ENCODE peak calls at places on chromosomes 3 and 15, in four cellular contexts. W is epithelial cell of proximal tubule, X is astrocyte, O is lower leg skin. E is an unnamed sample.
A peak's percentile ranks its signal among the peaks of the same experiment; 100 is the strongest.

GRCh38 chr3:128969993-128970740 is 23.7 kb downstream of the CFAP92 start:
- DNase-seq in O (no peak), X (no peak), W (no peak), E (no peak)

GRCh38 chr15:101308604-101309435 is 13.8 kb upstream of the SNRPA1 start:
- DNase-seq in O (peak; percentile 61), X (no peak), W (no peak), E (no peak)

GRCh38 chr3:22542311-22542710 is 660.8 kb upstream of the UBE2E2 start:
- DNase-seq in W (peak; percentile 16), X (no peak), O (no peak), E (no peak)

GRCh38 chr3:87997298-87997697 is 61.5 kb downstream of the CGGBP1 start:
- DNase-seq in O (no peak), W (peak; percentile 53), X (no peak), E (no peak)

GRCh38 chr3:102129774-102130608 is 280.7 kb downstream of the NFKBIZ start:
- DNase-seq in O (no peak), X (peak; percentile 72), W (peak; percentile 80), E (no peak)

GRCh38 chr3:40623567-40623966 is 98.8 kb downstream of the ZNF621 start:
- DNase-seq in W (no peak), X (peak; percentile 29), O (peak; percentile 79), E (no peak)

GRCh38 chr3:135136361-135137100 is 341.5 kb downstream of the EPHB1 start:
- DNase-seq in X (no peak), O (no peak), W (no peak), E (no peak)

GRCh38 chr15:64305261-64305660 is 50.7 kb downstream of the CSNK1G1 start:
- DNase-seq in X (no peak), O (no peak), W (no peak), E (no peak)

GRCh38 chr3:55329849-55330248 is 157.3 kb downstream of the WNT5A start:
- DNase-seq in O (no peak), W (peak; percentile 68), X (peak; percentile 97), E (peak; percentile 94)

GRCh38 chr3:71245971-71246860 is 337.3 kb downstream of the FOXP1 start:
- DNase-seq in X (no peak), W (no peak), O (no peak), E (no peak)

GRCh38 chr3:39101022-39101689 is 6.3 kb downstream of the GORASP1 start:
- DNase-seq in X (no peak), O (peak; percentile 69), W (no peak), E (no peak)

GRCh38 chr3:89113344-89113743 is 5.9 kb downstream of the EPHA3 start:
- DNase-seq in X (no peak), O (no peak), W (no peak), E (no peak)

GRCh38 chr3:99965681-99966408 is 148.2 kb downstream of the CMSS1 start:
- DNase-seq in O (no peak), W (no peak), X (no peak), E (no peak)

GRCh38 chr3:143236226-143236964 is 116.8 kb downstream of the CHST2 start:
- DNase-seq in X (no peak), O (no peak), W (peak; percentile 75), E (no peak)

GRCh38 chr3:53719796-53720195 is 126.4 kb downstream of the CHDH start:
- DNase-seq in X (no peak), O (no peak), W (no peak), E (no peak)

GRCh38 chr3:174202561-174202960 is 656.6 kb upstream of the NAALADL2 start:
- DNase-seq in O (no peak), W (no peak), X (peak; percentile 57), E (no peak)

GRCh38 chr15:55241895-55242294 is 45.2 kb upstream of the RSL24D1 start:
- DNase-seq in O (no peak), W (no peak), X (peak; percentile 69), E (no peak)

GRCh38 chr3:30606301-30607031 is at the start of gene TGFBR2:
- DNase-seq in X (peak; percentile 99), O (peak; percentile 98), W (peak; percentile 94), E (peak; percentile 86)

GRCh38 chr3:53161820-53162671 is 1.0 kb downstream of the PRKCD start:
- DNase-seq in W (no peak), X (no peak), O (no peak), E (no peak)

GRCh38 chr3:123755085-123755484 is 129.0 kb downstream of the MYLK start:
- DNase-seq in X (no peak), W (peak; percentile 93), O (peak; percentile 50), E (no peak)

GRCh38 chr15:89016549-89017041 is 71.7 kb upstream of the ABHD2 start:
- DNase-seq in X (peak; percentile 73), O (peak; percentile 76), W (peak; percentile 66), E (no peak)

GRCh38 chr15:71357357-71357756 is 242.1 kb downstream of the THSD4 start:
- DNase-seq in X (no peak), O (no peak), W (no peak), E (no peak)

GRCh38 chr3:32391643-32392529 is at the start of gene CMTM7:
- DNase-seq in X (peak; percentile 36), W (no peak), O (peak; percentile 93), E (no peak)

GRCh38 chr15:39447431-39447830 is 133.4 kb upstream of the THBS1 start:
- DNase-seq in W (no peak), O (no peak), X (no peak), E (no peak)

GRCh38 chr3:9595877-9596276 is 42.3 kb upstream of the LHFPL4 start:
- DNase-seq in W (no peak), X (no peak), O (no peak), E (no peak)

GRCh38 chr3:10310578-10310977 is 10.3 kb downstream of the SEC13 start:
- DNase-seq in O (no peak), X (peak; percentile 58), W (no peak), E (peak; percentile 10)

GRCh38 chr3:99637381-99638111 is 848 bp upstream of the COL8A1 start:
- DNase-seq in O (no peak), X (peak; percentile 88), W (no peak), E (no peak)

GRCh38 chr3:168071535-168071934 is 24.2 kb downstream of the GOLIM4 start:
- DNase-seq in X (peak; percentile 97), W (peak; percentile 75), O (no peak), E (peak; percentile 83)

GRCh38 chr15:42845581-42845980 is 75.0 kb downstream of the TTBK2 start:
- DNase-seq in X (no peak), W (no peak), O (no peak), E (no peak)

GRCh38 chr3:33046521-33046920 is 50.4 kb downstream of the GLB1 start:
- DNase-seq in X (no peak), O (no peak), W (no peak), E (no peak)

GRCh38 chr15:73346735-73347312 is 21.9 kb downstream of the HCN4 start:
- DNase-seq in W (no peak), O (no peak), X (peak; percentile 22), E (no peak)

GRCh38 chr3:25397150-25397549 is 30.9 kb upstream of the RARB start:
- DNase-seq in X (no peak), O (no peak), W (no peak), E (no peak)

GRCh38 chr3:185728630-185729334 is 96.1 kb downstream of the IGF2BP2 start:
- DNase-seq in W (no peak), X (peak; percentile 64), O (no peak), E (no peak)

GRCh38 chr3:42572278-42572677 is 9.5 kb downstream of the SEC22C start:
- DNase-seq in W (no peak), O (no peak), X (no peak), E (no peak)

GRCh38 chr15:93466380-93466779 is 377.4 kb upstream of the RGMA start:
- DNase-seq in O (no peak), W (no peak), X (no peak), E (no peak)

GRCh38 chr15:31391687-31392671 is 65.3 kb downstream of the KLF13 start:
- DNase-seq in X (peak; percentile 56), O (peak; percentile 99), W (no peak), E (no peak)

GRCh38 chr3:15955968-15956367 is 158.2 kb upstream of the ANKRD28 start:
- DNase-seq in O (no peak), X (no peak), W (no peak), E (no peak)

GRCh38 chr3:138195491-138195890 is 8.4 kb downstream of the ARMC8 start:
- DNase-seq in W (no peak), X (no peak), O (no peak), E (no peak)
- H3K4me3 ChIP-seq in W (no peak overlapping the region), X (no peak overlapping the region), O (no peak overlapping the region), E (no peak overlapping the region)

GRCh38 chr3:131530843-131531242 is 28.1 kb upstream of the MRPL3 start:
- DNase-seq in W (no peak), X (no peak), O (no peak), E (no peak)

GRCh38 chr3:131530374-131530773 is 27.6 kb upstream of the MRPL3 start:
- DNase-seq in O (no peak), W (no peak), X (no peak), E (no peak)

GRCh38 chr3:131532645-131533044 is 29.9 kb upstream of the MRPL3 start:
- DNase-seq in O (no peak), W (no peak), X (no peak), E (no peak)

DNA sequence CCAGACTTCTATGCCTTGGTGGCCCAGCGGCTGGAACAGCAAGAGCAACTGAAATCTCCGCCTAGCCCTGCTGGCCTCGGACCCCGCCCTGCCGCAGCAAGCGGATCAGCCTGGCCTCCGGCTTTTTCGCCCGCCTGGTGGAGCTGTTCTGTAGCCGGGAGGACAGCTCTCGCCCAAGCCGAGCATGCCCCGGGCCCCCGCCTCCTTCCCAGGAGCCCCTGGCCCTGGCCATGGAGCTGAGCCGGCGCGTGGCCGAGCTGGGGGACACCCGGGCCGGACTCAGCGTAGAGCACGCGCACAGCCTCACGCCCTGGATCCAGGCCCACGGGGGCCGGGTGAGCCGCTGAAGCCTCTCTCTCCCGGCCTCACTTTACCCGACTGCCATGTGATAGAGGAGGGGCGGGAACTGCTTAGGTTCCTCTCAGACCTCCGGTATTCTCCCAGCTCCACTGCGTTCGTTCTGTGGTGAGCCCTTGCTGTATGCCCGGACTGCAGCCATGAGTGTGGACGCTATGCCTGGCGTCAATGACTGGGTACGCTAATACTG is 24.1 kb upstream of the MRPL3 start:
- DNase-seq in O (no peak), W (no peak), X (peak; percentile 40), E (no peak)
- TF ChIP-seq CTCF in O (no peak), W (peak; percentile 66), X (peak; percentile 7), E (peak; percentile 76)

GRCh38 chr3:192726386-192726785 is 955 bp downstream of the FGF12 start:
- DNase-seq in X (no peak), W (no peak), O (no peak), E (no peak)
- H3K4me3 ChIP-seq in X (no peak overlapping the region), W (no peak overlapping the region), O (no peak overlapping the region), E (no peak overlapping the region)

DNA sequence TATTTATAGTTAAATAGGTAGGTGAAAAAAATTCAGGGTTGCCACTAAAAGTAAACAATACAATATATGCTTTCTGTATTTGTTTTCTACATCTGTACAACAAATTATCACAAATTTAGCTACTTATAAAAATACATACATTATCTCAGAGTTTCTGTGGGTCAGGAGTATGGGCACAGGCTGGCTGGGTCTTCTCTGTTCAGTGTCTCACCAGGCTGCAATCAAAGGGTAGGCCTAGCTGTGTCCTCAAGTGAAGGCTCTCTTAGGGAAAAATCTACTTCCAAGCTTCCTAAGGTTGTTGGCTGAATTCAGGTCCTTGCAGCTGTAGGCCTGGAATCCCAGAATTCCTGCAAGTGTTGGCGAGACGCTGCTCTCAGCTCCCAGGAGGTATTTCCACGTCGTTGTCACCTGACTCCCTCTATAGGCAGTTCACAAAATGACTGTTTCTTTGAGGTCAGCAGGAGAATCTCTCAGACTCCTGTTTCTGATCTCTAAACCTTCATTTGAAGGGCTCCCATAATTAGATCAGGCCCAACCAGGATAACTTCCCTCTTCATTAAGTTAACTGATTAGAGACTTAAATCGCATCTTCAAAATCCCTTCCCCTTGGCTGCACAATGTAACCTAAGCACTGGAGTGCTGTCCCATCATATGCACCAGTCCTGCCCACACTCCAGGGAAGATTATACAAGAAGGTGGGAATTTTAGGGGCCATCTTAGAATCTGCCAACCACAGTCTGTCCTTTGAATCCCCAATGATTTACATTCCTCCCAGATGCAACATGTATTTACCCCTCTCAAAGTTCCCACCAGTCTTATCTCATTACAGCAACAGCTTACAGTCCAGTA is 296.6 kb downstream of the SUCLG2 start:
- DNase-seq in W (peak; percentile 10), X (peak; percentile 12), O (no peak), E (no peak)
- TF ChIP-seq CTCF in W (peak; percentile 68), X (peak; percentile 35), O (no peak), E (peak; percentile 14)

E was measured in AG04449.